ENCODE peak calls at places on chromosome 9, in five cellular contexts. One of them, this sample, is unnamed.

GRCh38 chr9:23041466-23041865 is 594.8 kb downstream of the DMRTA1 start:
- DNase-seq in kidney: no peak
- DNase-seq in glutamatergic neuron: no peak
- DNase-seq in SK-N-DZ: no peak
- DNase-seq in fibroblast of mammary gland: no peak
- DNase-seq in this sample: no peak

GRCh38 chr9:88005146-88005750 is 30.9 kb upstream of the CDK20 start:
- DNase-seq in kidney: no peak
- DNase-seq in SK-N-DZ: peak
- DNase-seq in fibroblast of mammary gland: peak
- DNase-seq in glutamatergic neuron: no peak
- DNase-seq in this sample: no peak

GRCh38 chr9:128033609-128034008 is 33.5 kb downstream of the NAIF1 start:
- DNase-seq in SK-N-DZ: no peak
- DNase-seq in kidney: no peak
- DNase-seq in glutamatergic neuron: no peak
- DNase-seq in fibroblast of mammary gland: no peak
- DNase-seq in this sample: peak

GRCh38 chr9:126347093-126347492 is 20.5 kb downstream of the MVB12B start:
- DNase-seq in fibroblast of mammary gland: no peak
- DNase-seq in kidney: no peak
- DNase-seq in glutamatergic neuron: no peak
- DNase-seq in SK-N-DZ: no peak
- DNase-seq in this sample: no peak

GRCh38 chr9:129078691-129079503 is 2.0 kb upstream of the DOLPP1 start:
- DNase-seq in fibroblast of mammary gland: no peak
- DNase-seq in glutamatergic neuron: no peak
- DNase-seq in SK-N-DZ: no peak
- DNase-seq in kidney: no peak
- DNase-seq in this sample: no peak

GRCh38 chr9:34037626-34038025 is 11.1 kb downstream of the UBAP2 start:
- DNase-seq in glutamatergic neuron: no peak
- DNase-seq in fibroblast of mammary gland: no peak
- DNase-seq in SK-N-DZ: no peak
- DNase-seq in kidney: no peak
- DNase-seq in this sample: no peak

GRCh38 chr9:4077499-4078102 is 222.3 kb downstream of the GLIS3 start:
- DNase-seq in fibroblast of mammary gland: peak
- DNase-seq in SK-N-DZ: no peak
- DNase-seq in kidney: peak
- DNase-seq in glutamatergic neuron: peak
- DNase-seq in this sample: peak

GRCh38 chr9:107737987-107738743 is 248.6 kb upstream of the KLF4 start:
- DNase-seq in glutamatergic neuron: no peak
- DNase-seq in fibroblast of mammary gland: peak
- DNase-seq in kidney: peak
- DNase-seq in SK-N-DZ: no peak
- DNase-seq in this sample: no peak

This sample was measured in NCI-H82.